ENCODE peak calls at places on chromosomes 11 and 22, in ten cellular contexts. P is KG1; E is NCI-H345; D is activated T-helper 1 cell treated with anti-CD3 and anti-CD28 coated beads, Interleukin-12 subunit alpha, Interleukin-12 subunit beta, Interleukin-2, Interleukin-4 antibody, amounts not matched to agents 30 ng/mL and 10 ng/mL and 1 ng/mL, durations not matched to agents 14 hours and 24 hours and 36 hours; A is GM12864; M is foreskin fibroblast; F is neuronal stem cell; K is hypothalamus; H is CD8-positive, alpha-beta memory T cell; I is adrenal gland. R is an unnamed sample.

GRCh38 chr11:65611758-65612603 is 2.0 kb downstream of the MAP3K11 start:
- DNase-seq in K (no peak), E (no peak), F (no peak), I (no peak), M (no peak), A (no peak), H (no peak), P (no peak), D (no peak), R (peak)

GRCh38 chr11:2123628-2123960 is 15.6 kb downstream of the IGF2 start:
- DNase-seq in A (no peak), E (no peak), D (no peak), F (no peak), P (no peak), M (no peak), H (no peak), K (no peak), I (no peak), R (no peak)

GRCh38 chr11:18392434-18393321 is 1.7 kb upstream of the LDHA start:
- DNase-seq in M (no peak), D (no peak), P (no peak), E (no peak), F (no peak), H (no peak), K (no peak), I (no peak), A (no peak), R (no peak)

GRCh38 chr22:19097518-19097917 is 24.7 kb downstream of the DGCR2 start:
- DNase-seq in D (no peak), K (no peak), I (peak), F (no peak), H (no peak), P (no peak), E (no peak), A (no peak), M (no peak), R (no peak)

GRCh38 chr11:6203327-6203726 is 2.0 kb upstream of the C11orf42 start:
- DNase-seq in F (no peak), E (no peak), A (peak), D (peak), K (no peak), M (no peak), I (no peak), H (no peak), P (no peak), R (no peak)

GRCh38 chr11:3232956-3233355 is 739 bp upstream of the MRGPRE start:
- DNase-seq in K (no peak), D (no peak), I (no peak), H (no peak), E (no peak), P (no peak), A (no peak), F (no peak), M (no peak), R (no peak)

GRCh38 chr11:77287615-77288273 is 13.7 kb downstream of the GDPD4 start:
- DNase-seq in I (no peak), H (no peak), P (no peak), E (no peak), K (no peak), A (no peak), D (no peak), F (no peak), M (peak), R (no peak)

GRCh38 chr11:75286826-75287465 is 46.4 kb downstream of the TPBGL start:
- DNase-seq in E (no peak), H (no peak), I (no peak), D (no peak), F (no peak), P (no peak), M (no peak), A (no peak), K (no peak), R (no peak)

GRCh38 chr11:14905104-14906033 is 13.3 kb upstream of the CYP2R1 start:
- DNase-seq in A (peak), M (peak), D (peak), I (peak), H (peak), K (no peak), P (peak), F (no peak), E (no peak), R (peak)

GRCh38 chr11:109680127-109680526 is 258.1 kb downstream of the C11orf87 start:
- DNase-seq in P (no peak), I (no peak), F (no peak), E (no peak), H (no peak), K (no peak), M (no peak), A (no peak), D (no peak), R (no peak)

GRCh38 chr11:86548278-86548917 is 124.0 kb downstream of the ME3 start:
- DNase-seq in D (no peak), E (no peak), I (peak), H (no peak), M (peak), K (no peak), P (no peak), F (no peak), A (no peak), R (no peak)

GRCh38 chr11:65606876-65607613 is 7.0 kb downstream of the MAP3K11 start:
- DNase-seq in P (no peak), M (peak), K (peak), A (no peak), I (peak), H (no peak), E (no peak), F (peak), D (no peak), R (peak)

GRCh38 chr11:124233376-124233775 is 7.5 kb upstream of the OR8G1 start:
- DNase-seq in D (no peak), I (no peak), M (no peak), H (no peak), P (no peak), E (no peak), K (no peak), F (no peak), A (no peak), R (no peak)

GRCh38 chr22:27919943-27920755 is 1.1 kb upstream of the PITPNB start:
- DNase-seq in H (no peak), M (peak), K (no peak), D (no peak), I (peak), P (peak), A (no peak), F (peak), E (no peak), R (peak)

GRCh38 chr11:116219171-116219635 is 553.6 kb downstream of the BUD13 start:
- DNase-seq in F (no peak), I (no peak), M (no peak), K (no peak), A (no peak), H (no peak), D (no peak), P (no peak), E (peak), R (no peak)

GRCh38 chr11:108895579-108896480 is 231.0 kb downstream of the DDX10 start:
- DNase-seq in F (no peak), P (no peak), A (peak), D (no peak), H (no peak), I (no peak), K (no peak), E (no peak), M (peak), R (no peak)

GRCh38 chr11:74288161-74288560 is 23.3 kb downstream of the P4HA3 start:
- DNase-seq in K (no peak), F (no peak), A (no peak), I (peak), D (no peak), M (peak), P (no peak), H (no peak), E (no peak), R (no peak)

GRCh38 chr11:14341968-14342367 is 17.0 kb downstream of the RRAS2 start:
- DNase-seq in F (no peak), M (no peak), A (no peak), E (no peak), I (no peak), K (no peak), H (no peak), P (no peak), D (no peak), R (no peak)

GRCh38 chr11:17333799-17334586 is 17.6 kb upstream of the NCR3LG1 start:
- DNase-seq in F (no peak), P (no peak), H (peak), K (no peak), D (no peak), A (no peak), I (no peak), E (no peak), M (no peak), R (no peak)

GRCh38 chr11:102843474-102843873 is at the start of gene MMP3:
- DNase-seq in A (no peak), D (no peak), E (no peak), I (no peak), F (no peak), K (no peak), H (no peak), M (peak), P (no peak), R (no peak)

GRCh38 chr22:29079218-29079901 is 6.5 kb downstream of the KREMEN1 start:
- DNase-seq in A (no peak), H (no peak), P (no peak), E (peak), D (no peak), K (no peak), F (no peak), I (no peak), M (peak), R (no peak)